ENCODE peak calls at places on chromosomes 5 and 9, in nine cellular contexts. K is neural progenitor cell; U is upper lobe of right lung; C is nephron progenitor cell; M is left ventricle myocardium inferior; J is activated naive CD4-positive, alpha-beta T cell treated with anti-CD3 and anti-CD28 coated beads for 36 hours; B is naive thymus-derived CD4-positive, alpha-beta T cell; V is bronchial epithelial cell; O is smooth muscle cell of the brain vasculature. N is an unnamed sample.

GRCh38 chr5:149546974-149547373 is 4.3 kb downstream of the CSNK1A1 start:
- DNase-seq in K (no peak), U (no peak), C (no peak), M (no peak), J (no peak), B (no peak), V (peak; percentile 84), O (no peak), N (no peak)

GRCh38 chr5:173920024-173920753 is 32.0 kb downstream of the CPEB4 start:
- DNase-seq in K (peak; percentile 54), U (no peak), C (no peak), M (no peak), J (no peak), B (no peak), V (no peak), O (no peak), N (peak; percentile 30)

GRCh38 chr5:159101689-159102088 is 2.0 kb upstream of the EBF1 start:
- DNase-seq in K (no peak), U (no peak), C (no peak), M (no peak), J (no peak), B (no peak), V (no peak), O (no peak), N (no peak)

GRCh38 chr9:19918630-19919029 is 129.8 kb upstream of the SLC24A2 start:
- DNase-seq in K (no peak), U (no peak), C (no peak), M (no peak), J (no peak), B (no peak), V (no peak), O (no peak), N (no peak)

GRCh38 chr5:175517824-175518450 is 39.6 kb downstream of the SFXN1 start:
- DNase-seq in K (no peak), U (no peak), C (no peak), M (no peak), J (peak; percentile 95), B (no peak), V (peak; percentile 71), O (no peak), N (no peak)

GRCh38 chr5:131617140-131617822 is 17.7 kb downstream of the RAPGEF6 start:
- DNase-seq in K (no peak), U (no peak), C (no peak), M (no peak), J (no peak), B (no peak), V (no peak), O (no peak), N (no peak)

GRCh38 chr5:147455822-147456221 is 54.0 kb downstream of the DPYSL3 start:
- DNase-seq in K (no peak), U (no peak), C (no peak), M (no peak), J (no peak), B (no peak), V (no peak), O (no peak), N (no peak)

GRCh38 chr9:78278177-78278777 is 18.6 kb upstream of the PSAT1 start:
- DNase-seq in K (no peak), U (no peak), C (no peak), M (no peak), J (no peak), B (no peak), V (peak; percentile 82), O (no peak), N (no peak)

GRCh38 chr9:120877276-120878034 is 467 bp upstream of the PHF19 start:
- DNase-seq in K (peak; percentile 83), U (peak; percentile 80), C (peak; percentile 82), M (peak; percentile 74), J (peak; percentile 85), B (peak; percentile 52), V (no peak), O (no peak), N (peak; percentile 88)

GRCh38 chr5:132181011-132181629 is 46.5 kb downstream of the P4HA2 start:
- DNase-seq in K (no peak), U (no peak), C (no peak), M (no peak), J (no peak), B (no peak), V (no peak), O (no peak), N (no peak)

GRCh38 chr5:18497089-18497488 is 862.8 kb downstream of the TAF11L14 start:
- DNase-seq in K (no peak), U (no peak), C (no peak), M (no peak), J (no peak), B (no peak), V (no peak), O (no peak), N (no peak)

GRCh38 chr9:129907196-129907595 is 71.9 kb downstream of the USP20 start:
- DNase-seq in K (no peak), U (no peak), C (no peak), M (no peak), J (no peak), B (no peak), V (peak; percentile 56), O (no peak), N (no peak)

GRCh38 chr9:90983394-90983793 is 181.8 kb downstream of the SYK start:
- DNase-seq in K (no peak), U (no peak), C (no peak), M (no peak), J (no peak), B (no peak), V (no peak), O (no peak), N (no peak)

GRCh38 chr9:15873573-15874177 is 320.8 kb downstream of the CCDC171 start:
- DNase-seq in K (peak; percentile 63), U (no peak), C (peak; percentile 6), M (no peak), J (no peak), B (peak; percentile 1), V (peak; percentile 50), O (peak; percentile 56), N (no peak)

GRCh38 chr5:93874080-93874479 is 132.7 kb upstream of the POU5F2 start:
- DNase-seq in K (no peak), U (no peak), C (no peak), M (no peak), J (no peak), B (no peak), V (peak; percentile 65), O (no peak), N (no peak)

GRCh38 chr9:16954032-16954431 is 83.6 kb upstream of the BNC2 start:
- DNase-seq in K (no peak), U (no peak), C (no peak), M (no peak), J (no peak), B (no peak), V (no peak), O (no peak), N (no peak)

GRCh38 chr5:170267431-170268152 is 30.0 kb downstream of the LCP2 start:
- DNase-seq in K (peak; percentile 82), U (peak; percentile 80), C (peak; percentile 78), M (peak; percentile 69), J (peak; percentile 90), B (peak; percentile 74), V (peak; percentile 58), O (peak; percentile 50), N (peak; percentile 67)

GRCh38 chr5:163433271-163433670 is 4.1 kb upstream of the CCNG1 start:
- DNase-seq in K (peak; percentile 64), U (no peak), C (no peak), M (no peak), J (no peak), B (no peak), V (no peak), O (no peak), N (no peak)

GRCh38 chr5:159620853-159621540 is 290.7 kb upstream of the IL12B start:
- DNase-seq in K (no peak), U (no peak), C (no peak), M (no peak), J (no peak), B (no peak), V (peak; percentile 71), O (no peak), N (peak; percentile 17)

GRCh38 chr5:126723643-126724042 is 53.3 kb upstream of the LMNB1 start:
- DNase-seq in K (no peak), U (no peak), C (no peak), M (no peak), J (no peak), B (no peak), V (no peak), O (no peak), N (no peak)

GRCh38 chr9:69236188-69236587 is 62.1 kb downstream of the TJP2 start:
- DNase-seq in K (no peak), U (no peak), C (no peak), M (no peak), J (no peak), B (no peak), V (no peak), O (no peak), N (no peak)

GRCh38 chr9:135743546-135744332 is 41.8 kb downstream of the KCNT1 start:
- DNase-seq in K (no peak), U (no peak), C (no peak), M (peak; percentile 49), J (no peak), B (no peak), V (no peak), O (no peak), N (no peak)

GRCh38 chr5:149063017-149063687 is at the start of gene SH3TC2:
- DNase-seq in K (peak; percentile 83), U (peak; percentile 60), C (peak; percentile 41), M (peak; percentile 64), J (no peak), B (no peak), V (peak; percentile 69), O (no peak), N (peak; percentile 81)

GRCh38 chr9:96241391-96241809 is 60.6 kb downstream of the HSD17B3 start:
- DNase-seq in K (no peak), U (no peak), C (no peak), M (no peak), J (peak; percentile 83), B (no peak), V (peak; percentile 84), O (no peak), N (no peak)

GRCh38 chr5:108655750-108656450 is 91.8 kb upstream of the FER start:
- DNase-seq in K (no peak), U (no peak), C (no peak), M (no peak), J (no peak), B (no peak), V (peak; percentile 91), O (no peak), N (no peak)

GRCh38 chr9:104586496-104587180 is 12.6 kb downstream of the OR13C5 start:
- DNase-seq in K (peak; percentile 9), U (no peak), C (no peak), M (no peak), J (no peak), B (no peak), V (no peak), O (no peak), N (no peak)

GRCh38 chr5:7801898-7802614 is 48.9 kb downstream of the CFAP90 start:
- DNase-seq in K (no peak), U (no peak), C (no peak), M (no peak), J (no peak), B (no peak), V (no peak), O (no peak), N (no peak)

GRCh38 chr9:70959366-70959765 is 162.1 kb downstream of the TRPM3 start:
- DNase-seq in K (no peak), U (no peak), C (no peak), M (no peak), J (no peak), B (no peak), V (no peak), O (no peak), N (no peak)

GRCh38 chr5:171937351-171937750 is 69.1 kb downstream of the FBXW11 start:
- DNase-seq in K (no peak), U (no peak), C (no peak), M (no peak), J (no peak), B (no peak), V (no peak), O (no peak), N (no peak)

GRCh38 chr9:82052081-82052480 is 63.5 kb downstream of the SPATA31D1 start:
- DNase-seq in K (no peak), U (no peak), C (no peak), M (no peak), J (no peak), B (no peak), V (no peak), O (no peak), N (no peak)

GRCh38 chr5:37844004-37844403 is 4.2 kb upstream of the GDNF start:
- DNase-seq in K (peak; percentile 47), U (no peak), C (peak; percentile 51), M (no peak), J (no peak), B (no peak), V (no peak), O (no peak), N (no peak)

N was measured in BE2C.